ENCODE peak calls at places on chromosomes 2 and 18, in nine cellular contexts. L is Karpas-422, F is A172, X is SHP77, W is T-helper 9 cell, D is ovary, G is KBM-7, B is tibial nerve, V is body of pancreas. C is an unnamed sample.

GRCh38 chr2:142306126-142306525 is 175.3 kb upstream of the LRP1B start:
- DNase-seq in L (no peak), F (peak), X (no peak), W (no peak), D (no peak), G (no peak), B (no peak), V (no peak), C (no peak)

GRCh38 chr2:133780099-133780996 is 212.1 kb upstream of the NCKAP5 start:
- DNase-seq in L (peak), F (peak), X (peak), W (no peak), D (peak), G (peak), B (peak), V (peak), C (no peak)

GRCh38 chr18:73962251-73962650 is 185.4 kb downstream of the FBXO15 start:
- DNase-seq in L (no peak), F (no peak), X (no peak), W (no peak), D (no peak), G (no peak), B (no peak), V (no peak), C (no peak)

GRCh38 chr18:49621301-49621700 is 59.4 kb downstream of the LIPG start:
- DNase-seq in L (no peak), F (no peak), X (no peak), W (no peak), D (no peak), G (no peak), B (no peak), V (no peak), C (no peak)

GRCh38 chr2:241066893-241067341 is 35.2 kb downstream of the MTERF4 start:
- DNase-seq in L (no peak), F (peak), X (no peak), W (no peak), D (no peak), G (no peak), B (no peak), V (no peak), C (no peak)

GRCh38 chr2:222884765-222885424 is 24.1 kb downstream of the ACSL3 start:
- DNase-seq in L (no peak), F (no peak), X (no peak), W (no peak), D (no peak), G (no peak), B (no peak), V (no peak), C (no peak)

GRCh38 chr2:240467149-240467642 is 31.7 kb downstream of the GPC1 start:
- DNase-seq in L (no peak), F (no peak), X (no peak), W (no peak), D (no peak), G (no peak), B (no peak), V (no peak), C (no peak)

GRCh38 chr2:85324639-85325465 is 2.9 kb downstream of the TGOLN2 start:
- DNase-seq in L (no peak), F (no peak), X (no peak), W (no peak), D (no peak), G (peak), B (no peak), V (no peak), C (no peak)

GRCh38 chr18:68769423-68769822 is 28.5 kb upstream of the CCDC102B start:
- DNase-seq in L (no peak), F (no peak), X (no peak), W (no peak), D (peak), G (no peak), B (peak), V (no peak), C (no peak)

GRCh38 chr2:58239243-58239642 is 1.9 kb downstream of the FANCL start:
- DNase-seq in L (no peak), F (no peak), X (no peak), W (no peak), D (no peak), G (no peak), B (no peak), V (no peak), C (no peak)

GRCh38 chr2:18272148-18272494 is 288.3 kb downstream of the RDH14 start:
- DNase-seq in L (no peak), F (no peak), X (no peak), W (no peak), D (peak), G (no peak), B (no peak), V (no peak), C (no peak)

GRCh38 chr2:131724019-131724418 is 196.3 kb downstream of the CCDC74A start:
- DNase-seq in L (no peak), F (no peak), X (no peak), W (no peak), D (no peak), G (no peak), B (no peak), V (no peak), C (no peak)

GRCh38 chr2:233061007-233061590 is 957 bp downstream of the INPP5D start:
- DNase-seq in L (peak), F (no peak), X (no peak), W (no peak), D (no peak), G (peak), B (no peak), V (no peak), C (no peak)

GRCh38 chr2:217105733-217106649 is 246.1 kb upstream of the TNP1 start:
- DNase-seq in L (no peak), F (peak), X (no peak), W (no peak), D (no peak), G (no peak), B (no peak), V (no peak), C (no peak)

GRCh38 chr2:190781604-190782198 is 98.9 kb upstream of the GLS start:
- DNase-seq in L (peak), F (peak), X (peak), W (peak), D (peak), G (peak), B (peak), V (peak), C (peak)

GRCh38 chr2:119240311-119241204 is 16.9 kb downstream of the STEAP3 start:
- DNase-seq in L (no peak), F (peak), X (peak), W (no peak), D (no peak), G (peak), B (no peak), V (peak), C (no peak)

GRCh38 chr18:59640721-59641120 is 56.5 kb downstream of the CCBE1 start:
- DNase-seq in L (no peak), F (no peak), X (no peak), W (no peak), D (no peak), G (no peak), B (no peak), V (no peak), C (no peak)

GRCh38 chr2:10331033-10331701 is 28.5 kb downstream of the HPCAL1 start:
- DNase-seq in L (no peak), F (peak), X (no peak), W (peak), D (no peak), G (no peak), B (peak), V (no peak), C (peak)

GRCh38 chr18:22094375-22094767 is 75.0 kb upstream of the GATA6 start:
- DNase-seq in L (no peak), F (no peak), X (no peak), W (no peak), D (no peak), G (no peak), B (no peak), V (no peak), C (no peak)

GRCh38 chr2:169452080-169452479 is 27.2 kb upstream of the BBS5 start:
- DNase-seq in L (peak), F (peak), X (no peak), W (no peak), D (no peak), G (peak), B (no peak), V (no peak), C (no peak)

GRCh38 chr18:79786781-79787526 is 10.8 kb upstream of the KCNG2 start:
- DNase-seq in L (no peak), F (no peak), X (no peak), W (no peak), D (no peak), G (peak), B (no peak), V (no peak), C (no peak)

GRCh38 chr2:234027646-234028045 is 22.9 kb upstream of the SPP2 start:
- DNase-seq in L (no peak), F (no peak), X (no peak), W (no peak), D (no peak), G (no peak), B (no peak), V (no peak), C (no peak)

GRCh38 chr2:240462073-240462703 is 26.7 kb downstream of the GPC1 start:
- DNase-seq in L (no peak), F (no peak), X (no peak), W (no peak), D (peak), G (no peak), B (no peak), V (peak), C (no peak)

GRCh38 chr18:14978962-14979535 is 231.1 kb downstream of the ANKRD30B start:
- DNase-seq in L (peak), F (peak), X (peak), W (no peak), D (no peak), G (peak), B (no peak), V (no peak), C (no peak)

GRCh38 chr2:28286678-28287077 is 106.0 kb upstream of the FOSL2 start:
- DNase-seq in L (no peak), F (no peak), X (no peak), W (no peak), D (no peak), G (no peak), B (no peak), V (no peak), C (no peak)

GRCh38 chr2:206939340-206939739 is at the start of gene CPO:
- DNase-seq in L (no peak), F (no peak), X (no peak), W (no peak), D (no peak), G (no peak), B (no peak), V (no peak), C (no peak)

GRCh38 chr18:3294435-3295080 is 32.6 kb downstream of the MYL12B start:
- DNase-seq in L (no peak), F (no peak), X (peak), W (no peak), D (no peak), G (no peak), B (no peak), V (peak), C (no peak)

GRCh38 chr2:151927501-151928221 is 99.4 kb upstream of the ARL5A start:
- DNase-seq in L (no peak), F (no peak), X (peak), W (no peak), D (no peak), G (no peak), B (no peak), V (no peak), C (no peak)

GRCh38 chr2:25197336-25198208 is 29.2 kb upstream of the POMC start:
- DNase-seq in L (no peak), F (peak), X (no peak), W (no peak), D (no peak), G (no peak), B (no peak), V (no peak), C (no peak)

GRCh38 chr2:207683879-207684627 is 27.4 kb upstream of the CCNYL1 start:
- DNase-seq in L (no peak), F (peak), X (no peak), W (no peak), D (no peak), G (no peak), B (no peak), V (no peak), C (no peak)

GRCh38 chr18:73288813-73289212 is 421.0 kb upstream of the NETO1 start:
- DNase-seq in L (no peak), F (no peak), X (no peak), W (no peak), D (no peak), G (no peak), B (no peak), V (no peak), C (no peak)

GRCh38 chr2:231563378-231563961 is 29.2 kb upstream of the TEX44 start:
- DNase-seq in L (peak), F (peak), X (peak), W (no peak), D (peak), G (peak), B (peak), V (peak), C (no peak)

GRCh38 chr2:187935126-187935525 is 356.5 kb upstream of the GULP1 start:
- DNase-seq in L (no peak), F (no peak), X (no peak), W (no peak), D (no peak), G (no peak), B (no peak), V (no peak), C (no peak)

GRCh38 chr2:31216734-31217133 is 581 bp downstream of the CAPN14 start:
- DNase-seq in L (no peak), F (no peak), X (no peak), W (no peak), D (no peak), G (no peak), B (no peak), V (no peak), C (no peak)

GRCh38 chr2:217875556-217876252 is 127.1 kb downstream of the TNS1 start:
- DNase-seq in L (no peak), F (no peak), X (no peak), W (no peak), D (no peak), G (no peak), B (no peak), V (no peak), C (no peak)

GRCh38 chr18:44474067-44474411 is 206.6 kb upstream of the SETBP1 start:
- DNase-seq in L (no peak), F (no peak), X (no peak), W (no peak), D (no peak), G (no peak), B (no peak), V (no peak), C (no peak)

GRCh38 chr2:10188211-10188610 is 65.7 kb downstream of the RRM2 start:
- DNase-seq in L (no peak), F (no peak), X (peak), W (no peak), D (no peak), G (no peak), B (no peak), V (no peak), C (no peak)

GRCh38 chr18:78934551-78935225 is 44.9 kb upstream of the SALL3 start:
- DNase-seq in L (no peak), F (no peak), X (no peak), W (no peak), D (no peak), G (no peak), B (no peak), V (no peak), C (no peak)

GRCh38 chr2:163347982-163348842 is 387.6 kb downstream of the FIGN start:
- DNase-seq in L (no peak), F (peak), X (no peak), W (no peak), D (peak), G (peak), B (peak), V (peak), C (no peak)

GRCh38 chr2:207136872-207137271 is 28.9 kb downstream of the KLF7 start:
- DNase-seq in L (no peak), F (no peak), X (no peak), W (no peak), D (no peak), G (no peak), B (no peak), V (no peak), C (no peak)

C was measured in T follicular helper cell.